ENCODE peak calls at places on chromosomes 13 and 19, in six cellular contexts. U is IMR-90, E is mesendoderm, G is H1, W is trophoblast cell, S is mesenchymal stem cell. O is an unnamed sample.

GRCh38 chr19:55094456-55095259 is 19.0 kb downstream of the EPS8L1 start:
- DNase-seq in U (no peak), E (peak), G (no peak), W (no peak), S (no peak), O (no peak)

GRCh38 chr19:16418597-16418962 is 53.2 kb downstream of the EPS15L1 start:
- DNase-seq in U (no peak), E (peak), G (no peak), W (no peak), S (no peak), O (no peak)

GRCh38 chr13:33355470-33355869 is 69.9 kb upstream of the STARD13 start:
- DNase-seq in U (peak), E (no peak), G (no peak), W (no peak), S (peak), O (no peak)

GRCh38 chr19:33348301-33349010 is 25.1 kb upstream of the CEBPG start:
- DNase-seq in U (no peak), E (no peak), G (no peak), W (peak), S (no peak), O (no peak)

GRCh38 chr13:42110410-42111155 is 62.1 kb downstream of the DGKH start:
- DNase-seq in U (peak), E (peak), G (no peak), W (peak), S (peak), O (peak)

GRCh38 chr13:98691360-98691759 is 61.1 kb downstream of the SLC15A1 start:
- DNase-seq in U (no peak), E (no peak), G (no peak), W (no peak), S (no peak), O (no peak)

GRCh38 chr19:21430674-21431073 is 33.7 kb downstream of the ZNF493 start:
- DNase-seq in U (no peak), E (no peak), G (no peak), W (no peak), S (no peak), O (no peak)

GRCh38 chr13:99812611-99813010 is 159.0 kb downstream of the ZIC5 start:
- DNase-seq in U (peak), E (peak), G (no peak), W (no peak), S (peak), O (no peak)

GRCh38 chr19:55341191-55342043 is 1.7 kb downstream of the KMT5C start:
- DNase-seq in U (peak), E (peak), G (no peak), W (peak), S (peak), O (peak)

GRCh38 chr13:113887700-113888201 is 23.9 kb upstream of the GAS6 start:
- DNase-seq in U (no peak), E (no peak), G (no peak), W (no peak), S (no peak), O (no peak)

GRCh38 chr13:49791753-49792549 is 531 bp downstream of the KPNA3 start:
- DNase-seq in U (peak), E (peak), G (no peak), W (no peak), S (peak), O (peak)

GRCh38 chr19:2820112-2820702 is 539 bp downstream of the ZNF554 start:
- DNase-seq in U (no peak), E (peak), G (no peak), W (no peak), S (peak), O (peak)

GRCh38 chr13:98480915-98481510 is 95.9 kb downstream of the STK24 start:
- DNase-seq in U (peak), E (no peak), G (no peak), W (no peak), S (peak), O (no peak)

GRCh38 chr13:80123945-80124344 is 217.0 kb downstream of the SPRY2 start:
- DNase-seq in U (no peak), E (peak), G (no peak), W (no peak), S (no peak), O (no peak)

GRCh38 chr13:113783966-113784644 is 25.1 kb downstream of the TMEM255B start:
- DNase-seq in U (no peak), E (no peak), G (no peak), W (no peak), S (no peak), O (no peak)

GRCh38 chr13:51781246-51782022 is 22.5 kb downstream of the DHRS12 start:
- DNase-seq in U (peak), E (peak), G (no peak), W (peak), S (peak), O (no peak)

GRCh38 chr13:31242935-31243334 is 43.2 kb downstream of the B3GLCT start:
- DNase-seq in U (peak), E (no peak), G (no peak), W (no peak), S (no peak), O (no peak)

GRCh38 chr19:10836478-10837325 is 690 bp upstream of the TMED1 start:
- DNase-seq in U (no peak), E (no peak), G (no peak), W (peak), S (no peak), O (no peak)

GRCh38 chr19:16013181-16013850 is 63.0 kb upstream of the TPM4 start:
- DNase-seq in U (no peak), E (no peak), G (no peak), W (no peak), S (no peak), O (no peak)

GRCh38 chr19:4380254-4380727 is 20.1 kb downstream of the SH3GL1 start:
- DNase-seq in U (no peak), E (no peak), G (no peak), W (no peak), S (no peak), O (no peak)

GRCh38 chr13:66266761-66267160 is 963.4 kb downstream of the PCDH9 start:
- DNase-seq in U (no peak), E (no peak), G (no peak), W (no peak), S (no peak), O (no peak)

GRCh38 chr13:51154029-51154555 is 43.0 kb upstream of the C13orf42 start:
- DNase-seq in U (peak), E (no peak), G (no peak), W (no peak), S (peak), O (no peak)

GRCh38 chr13:34730966-34731365 is 211.1 kb upstream of the NBEA start:
- DNase-seq in U (no peak), E (peak), G (no peak), W (peak), S (no peak), O (no peak)

GRCh38 chr13:77599351-77599750 is 63.8 kb downstream of the SCEL start:
- DNase-seq in U (no peak), E (no peak), G (no peak), W (no peak), S (no peak), O (no peak)

GRCh38 chr13:59834801-59835200 is 328.9 kb downstream of the DIAPH3 start:
- DNase-seq in U (peak), E (no peak), G (no peak), W (no peak), S (peak), O (no peak)

GRCh38 chr19:2180881-2181617 is 17.3 kb downstream of the DOT1L start:
- DNase-seq in U (no peak), E (no peak), G (no peak), W (no peak), S (no peak), O (no peak)

GRCh38 chr19:19202707-19203011 is 555 bp downstream of the NR2C2AP start:
- DNase-seq in U (no peak), E (peak), G (no peak), W (no peak), S (no peak), O (no peak)

GRCh38 chr19:6060600-6061391 is 49.5 kb downstream of the RFX2 start:
- DNase-seq in U (peak), E (peak), G (no peak), W (peak), S (no peak), O (no peak)

GRCh38 chr19:33947565-33947964 is 150.9 kb downstream of the KCTD15 start:
- DNase-seq in U (no peak), E (no peak), G (no peak), W (no peak), S (no peak), O (no peak)

DNA sequence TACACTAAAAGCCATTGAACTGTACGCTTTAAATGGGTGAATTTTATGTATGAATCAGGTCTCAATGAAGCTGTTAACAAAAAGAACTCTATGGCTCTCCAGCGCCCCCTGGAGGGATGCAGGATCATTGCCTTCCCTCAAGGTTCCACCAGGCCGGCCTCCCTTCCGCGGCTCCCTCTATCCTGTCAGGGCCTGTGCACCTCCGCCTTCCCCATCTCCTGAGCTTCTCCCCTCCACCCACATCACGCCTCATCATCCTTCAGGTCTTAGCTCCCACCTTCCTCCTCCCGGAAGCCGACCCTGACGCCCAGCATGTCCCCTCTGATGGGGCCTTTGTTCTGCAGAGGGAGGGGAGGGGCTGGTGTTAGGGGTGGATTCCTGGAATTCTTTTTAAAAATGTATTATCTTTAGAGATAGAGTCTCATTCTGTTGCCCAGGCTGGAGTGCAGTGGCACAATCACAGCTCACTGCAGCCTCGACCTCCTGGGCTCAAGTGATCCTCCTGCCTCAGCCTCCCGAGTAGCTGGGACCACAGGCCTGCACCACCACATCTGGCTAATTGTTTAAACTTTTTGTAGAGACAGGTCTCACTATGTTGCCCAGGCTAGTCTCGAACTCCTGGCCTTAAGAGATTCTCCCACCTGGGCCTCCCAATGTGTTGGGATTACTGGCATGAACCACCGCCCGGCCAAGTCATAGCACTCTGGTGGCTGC is 27.7 kb downstream of the MEIS3 start:
- DNase-seq in U (peak), E (peak), G (peak), W (peak), S (peak), O (peak)
- H3K18ac ChIP-seq in U (no peak), E (peak), G (peak), W (no peak), S (no peak), O (peak)

GRCh38 chr13:74767031-74767430 is 632.8 kb upstream of the KLF12 start:
- DNase-seq in U (peak), E (no peak), G (no peak), W (peak), S (peak), O (no peak)
- H3K4me3 ChIP-seq in U (no peak), E (no peak), G (no peak), W (no peak), S (no peak), O (no peak)

DNA sequence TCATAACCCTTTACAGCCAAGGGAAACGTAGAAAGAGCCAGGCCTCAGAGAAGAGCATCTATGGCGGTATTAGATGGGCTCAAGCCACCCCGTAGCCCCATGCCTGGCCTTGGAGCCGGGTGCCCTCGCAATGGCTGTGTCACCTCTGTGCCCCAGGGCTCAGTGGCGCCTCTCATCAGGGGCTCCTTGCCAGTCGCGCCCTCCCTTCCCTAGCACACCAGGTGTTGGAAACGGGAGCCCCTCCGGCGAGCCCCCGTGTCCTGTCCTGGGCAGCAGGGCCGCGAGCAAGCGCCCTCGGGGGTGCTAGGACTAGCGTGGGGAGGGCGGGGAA is 453 bp downstream of the ZNF256 start:
- DNase-seq in U (no peak), E (no peak), G (no peak), W (no peak), S (peak), O (no peak)
- H3K18ac ChIP-seq in U (no peak), E (no peak), G (peak), W (no peak), S (peak), O (peak)

DNA sequence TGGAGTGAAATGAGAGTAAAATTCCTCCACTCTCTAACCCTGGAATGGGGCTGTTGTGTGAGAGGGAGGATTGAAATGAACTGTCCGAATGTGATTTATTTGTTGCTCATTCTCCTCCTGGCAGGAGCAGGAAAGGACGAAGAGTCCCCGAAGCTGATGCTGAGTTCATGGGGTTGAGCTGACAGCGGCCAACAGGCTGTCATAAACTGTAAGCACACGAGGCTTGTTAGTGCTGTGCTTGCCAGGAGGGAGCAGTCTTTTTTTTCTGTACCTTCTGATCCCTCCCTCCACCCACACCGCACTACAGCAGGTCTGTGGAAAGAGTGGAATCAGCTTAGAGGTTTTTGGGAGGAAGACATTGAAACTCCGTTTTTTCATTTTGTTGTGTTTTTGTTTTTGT is 33.0 kb upstream of the ZNF331 start:
- DNase-seq in U (no peak), E (no peak), G (no peak), W (no peak), S (no peak), O (no peak)
- H3K4me3 ChIP-seq in U (no peak), E (no peak), G (no peak), W (no peak), S (no peak), O (no peak)

GRCh38 chr13:95547531-95548167 is 4.9 kb upstream of the CLDN10 start:
- DNase-seq in U (no peak), E (peak), G (no peak), W (no peak), S (no peak), O (no peak)

GRCh38 chr13:95552539-95553270 is at the start of gene CLDN10:
- DNase-seq in U (no peak), E (peak), G (peak), W (no peak), S (no peak), O (peak)

GRCh38 chr13:95553614-95554385 is 1.3 kb downstream of the CLDN10 start:
- DNase-seq in U (no peak), E (peak), G (no peak), W (peak), S (peak), O (no peak)

GRCh38 chr13:95553271-95553588 is 710 bp downstream of the CLDN10 start:
- DNase-seq in U (no peak), E (peak), G (no peak), W (no peak), S (no peak), O (no peak)

DNA sequence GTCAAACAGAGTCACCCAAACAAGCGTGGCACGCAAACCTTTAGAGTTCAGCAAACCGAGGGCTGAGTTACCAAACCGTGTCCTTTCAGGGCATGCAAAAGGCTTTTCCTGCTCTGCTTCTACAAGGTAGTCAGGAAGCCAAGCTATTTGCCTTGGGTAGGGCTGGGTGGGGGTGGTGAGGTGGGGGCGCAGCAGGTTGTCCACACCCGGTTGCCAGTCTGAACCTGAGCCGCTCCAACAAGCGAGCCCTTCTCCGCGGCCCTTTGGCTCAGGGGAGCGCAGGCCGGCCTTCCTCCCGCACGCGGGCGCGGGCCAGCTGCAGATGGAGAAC is 347 bp upstream of the CLDN10 start:
- DNase-seq in U (no peak), E (no peak), G (no peak), W (no peak), S (no peak), O (no peak)
- H3K18ac ChIP-seq in U (no peak), E (peak), G (peak), W (no peak), S (no peak), O (peak)

DNA sequence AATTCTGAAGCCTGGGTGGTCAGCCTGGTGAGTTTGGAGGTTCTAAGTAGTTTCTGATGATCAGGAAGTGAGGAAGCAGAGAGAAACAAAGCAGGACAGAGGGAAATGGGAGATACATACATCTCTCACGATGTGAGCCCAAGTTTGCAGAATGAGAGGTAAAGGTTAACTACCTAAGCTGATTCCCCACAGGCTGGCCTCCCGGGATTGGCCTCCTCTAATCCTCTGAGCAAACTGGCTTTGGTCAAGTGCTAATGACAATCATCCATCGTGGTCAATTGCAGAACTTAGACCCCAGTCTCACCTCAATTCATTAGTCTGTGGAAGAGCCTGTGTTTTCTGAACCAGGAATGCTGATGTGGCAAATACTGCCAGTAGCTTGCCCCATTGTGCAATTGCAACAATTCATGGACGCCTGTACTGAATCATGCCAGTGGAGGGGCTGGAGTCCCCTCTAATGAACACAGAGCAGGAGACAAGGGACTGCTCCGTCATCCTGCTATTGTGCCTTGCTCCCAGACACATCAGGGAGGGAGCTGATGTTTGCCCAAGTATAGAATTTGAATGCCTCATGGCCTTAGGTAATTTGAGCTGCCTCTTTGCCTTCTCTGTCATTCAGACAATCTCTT is 1256.6 kb downstream of the EFNB2 start:
- DNase-seq in U (no peak), E (peak), G (peak), W (no peak), S (peak), O (peak)
- H3K4me3 ChIP-seq in U (no peak), E (no peak), G (peak), W (no peak), S (no peak), O (no peak)

GRCh38 chr19:45629704-45630103 is 9.5 kb downstream of the EML2 start:
- DNase-seq in U (no peak), E (no peak), G (no peak), W (no peak), S (no peak), O (no peak)
- H3K18ac ChIP-seq in U (peak), E (no peak), G (peak), W (peak), S (no peak), O (no peak)

GRCh38 chr13:110507678-110508381 is 53.7 kb downstream of the RAB20 start:
- DNase-seq in U (no peak), E (no peak), G (no peak), W (peak), S (no peak), O (no peak)

GRCh38 chr13:110506396-110506795 is 55.1 kb downstream of the RAB20 start:
- DNase-seq in U (no peak), E (no peak), G (no peak), W (no peak), S (no peak), O (no peak)

GRCh38 chr13:110505594-110505993 is 55.9 kb downstream of the RAB20 start:
- DNase-seq in U (no peak), E (no peak), G (no peak), W (no peak), S (no peak), O (no peak)

GRCh38 chr13:110509478-110509926 is 52.0 kb downstream of the RAB20 start:
- DNase-seq in U (peak), E (no peak), G (no peak), W (no peak), S (peak), O (no peak)

DNA sequence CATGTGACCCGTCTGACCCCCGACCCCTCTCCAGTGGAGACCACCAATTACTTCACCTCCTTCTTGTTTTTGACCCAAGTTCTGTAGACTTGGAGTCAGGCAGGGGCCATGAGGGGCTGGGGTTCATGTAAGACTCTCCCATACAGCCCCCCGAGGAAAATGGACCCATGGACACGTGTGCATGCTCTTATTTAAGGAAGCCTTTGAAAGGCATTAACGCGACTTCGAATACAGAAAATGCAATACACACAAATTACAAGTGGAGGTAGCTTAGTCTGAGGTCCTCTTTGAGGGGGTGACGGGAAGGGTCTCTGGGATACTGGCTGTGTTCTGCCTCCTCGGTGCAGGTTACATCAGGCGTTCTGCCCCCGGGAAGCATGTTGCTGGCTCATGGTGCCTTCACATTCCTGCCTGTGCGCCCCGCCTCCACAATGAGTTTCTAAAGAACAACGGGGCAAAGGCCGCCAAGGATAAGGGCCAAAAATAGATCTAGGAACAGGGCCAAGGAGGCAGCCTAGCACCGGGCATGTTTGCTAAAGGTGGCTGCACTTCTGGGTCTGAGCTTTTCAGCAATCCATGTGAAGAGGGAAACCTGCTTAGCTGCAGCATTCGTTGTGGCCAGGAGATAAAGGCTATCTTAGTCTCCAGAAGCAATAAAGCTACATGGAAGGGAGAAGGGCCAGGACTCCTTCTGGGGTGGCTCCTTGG is 54.5 kb downstream of the RAB20 start:
- DNase-seq in U (peak), E (no peak), G (no peak), W (no peak), S (peak), O (no peak)
- H3K4me3 ChIP-seq in U (no peak), E (no peak), G (no peak), W (no peak), S (no peak), O (no peak)

GRCh38 chr19:41192574-41193419 is at the start of gene CYP2S1:
- DNase-seq in U (peak), E (peak), G (no peak), W (peak), S (peak), O (no peak)

GRCh38 chr19:41193420-41194156 is 569 bp downstream of the CYP2S1 start:
- DNase-seq in U (no peak), E (no peak), G (no peak), W (no peak), S (no peak), O (no peak)

GRCh38 chr19:41187884-41188279 is 5.1 kb upstream of the CYP2S1 start:
- DNase-seq in U (no peak), E (no peak), G (no peak), W (no peak), S (peak), O (no peak)

GRCh38 chr19:41186971-41187883 is 5.8 kb upstream of the CYP2S1 start:
- DNase-seq in U (no peak), E (peak), G (no peak), W (no peak), S (no peak), O (no peak)

GRCh38 chr19:41189425-41190065 is 3.5 kb upstream of the CYP2S1 start:
- DNase-seq in U (no peak), E (peak), G (peak), W (no peak), S (no peak), O (no peak)
- H3K18ac ChIP-seq in U (no peak), E (peak), G (no peak), W (no peak), S (no peak), O (no peak)

O was measured in neuronal stem cell.